ENCODE peak calls at places on chromosomes 16 and 17, in six cellular contexts. C is GM12878, G is GM23338, N is WTC11, O is HepG2, T is K562. R is an unnamed sample.

GRCh38 chr16:56669005-56669839 is at the start of gene MT1H:
- DNase-seq in G (peak; percentile 51), N (peak; percentile 57), O (no peak), C (no peak), T (no peak), R (no peak)

GRCh38 chr16:22191966-22192260 is 14.2 kb upstream of the EEF2K start:
- DNase-seq in O (peak; percentile 70), C (no peak), T (no peak), G (no peak), N (no peak), R (no peak)

GRCh38 chr16:87765473-87765775 is 362 bp downstream of the KLHDC4 start:
- DNase-seq in O (no peak), T (peak; percentile 50), N (no peak), C (no peak), G (peak; percentile 16), R (no peak)

GRCh38 chr16:67228905-67229304 is 2.0 kb downstream of the TMEM208 start:
- DNase-seq in N (no peak), G (no peak), C (no peak), O (no peak), T (no peak), R (no peak)

GRCh38 chr16:89385712-89386111 is 104.6 kb downstream of the ANKRD11 start:
- DNase-seq in G (no peak), O (no peak), C (no peak), N (no peak), T (no peak), R (no peak)

GRCh38 chr16:27366687-27367462 is 35.1 kb upstream of the IL21R start:
- DNase-seq in O (no peak), G (no peak), T (peak; percentile 15), C (no peak), N (no peak), R (no peak)

GRCh38 chr16:35687781-35688180 is 2228.4 kb downstream of the TP53TG3F start:
- DNase-seq in N (no peak), O (no peak), G (no peak), T (no peak), C (no peak), R (no peak)

GRCh38 chr17:50762177-50762576 is 5.1 kb downstream of the ANKRD40CL start:
- DNase-seq in N (no peak), T (no peak), G (no peak), C (no peak), O (no peak), R (no peak)

GRCh38 chr17:67223924-67224323 is 21.1 kb downstream of the HELZ start:
- DNase-seq in O (peak; percentile 18), T (peak; percentile 69), N (no peak), C (no peak), G (no peak), R (no peak)

GRCh38 chr16:19555938-19556778 is 655 bp downstream of the VPS35L start:
- DNase-seq in T (peak; percentile 72), O (no peak), N (peak; percentile 81), C (peak; percentile 13), G (peak; percentile 94), R (peak; percentile 87)

GRCh38 chr16:81445143-81445922 is 725 bp downstream of the CMIP start:
- DNase-seq in G (peak; percentile 73), O (no peak), T (peak; percentile 78), C (no peak), N (no peak), R (peak; percentile 61)

GRCh38 chr16:85615852-85616607 is 2.9 kb downstream of the GSE1 start:
- DNase-seq in O (peak; percentile 64), T (peak; percentile 81), C (peak; percentile 47), G (peak; percentile 93), N (peak; percentile 92), R (no peak)

GRCh38 chr17:5757306-5757907 is 173.1 kb upstream of the NLRP1 start:
- DNase-seq in O (peak; percentile 7), C (no peak), T (no peak), G (no peak), N (no peak), R (no peak)

GRCh38 chr17:80951121-80952090 is 40.2 kb upstream of the CHMP6 start:
- DNase-seq in T (no peak), G (no peak), O (no peak), C (no peak), N (peak; percentile 8), R (no peak)

GRCh38 chr16:27779719-27780161 is 229.8 kb downstream of the KATNIP start:
- DNase-seq in C (no peak), N (peak; percentile 82), O (peak; percentile 42), T (peak; percentile 72), G (peak; percentile 89), R (peak; percentile 41)

GRCh38 chr16:56277040-56277439 is 85.8 kb downstream of the GNAO1 start:
- DNase-seq in O (peak; percentile 16), T (no peak), G (peak; percentile 84), C (no peak), N (peak; percentile 76), R (peak; percentile 78)

GRCh38 chr17:46013502-46014165 is 14.6 kb downstream of the STH start:
- DNase-seq in C (no peak), G (no peak), T (no peak), O (peak; percentile 82), N (no peak), R (no peak)

GRCh38 chr17:1941241-1942065 is 83.7 kb downstream of the RTN4RL1 start:
- DNase-seq in G (no peak), O (no peak), T (no peak), N (no peak), C (no peak), R (no peak)

GRCh38 chr17:67365762-67366192 is 600 bp downstream of the PSMD12 start:
- DNase-seq in C (no peak), G (no peak), N (no peak), T (no peak), O (peak; percentile 61), R (no peak)

GRCh38 chr17:58969156-58969555 is 137.5 kb downstream of the TRIM37 start:
- DNase-seq in C (no peak), N (no peak), T (no peak), O (no peak), G (peak; percentile 9), R (no peak)

GRCh38 chr16:81451753-81452680 is 7.4 kb downstream of the CMIP start:
- DNase-seq in G (peak; percentile 43), O (peak; percentile 99), C (no peak), N (no peak), T (peak; percentile 72), R (no peak)

GRCh38 chr16:66961065-66961744 is at the start of gene CES3:
- DNase-seq in O (peak; percentile 85), C (no peak), G (peak; percentile 95), N (peak; percentile 91), T (peak; percentile 81), R (peak; percentile 79)

GRCh38 chr16:67215690-67216089 is 11.2 kb upstream of the TMEM208 start:
- DNase-seq in T (no peak), C (no peak), G (no peak), O (no peak), N (no peak), R (no peak)

GRCh38 chr16:85612191-85612800 is 826 bp upstream of the GSE1 start:
- DNase-seq in O (peak; percentile 91), G (no peak), T (peak; percentile 87), N (no peak), C (no peak), R (peak; percentile 75)

GRCh38 chr17:72662827-72663190 is 429.7 kb downstream of the SLC39A11 start:
- DNase-seq in O (no peak), C (no peak), N (no peak), G (no peak), T (no peak), R (no peak)

GRCh38 chr17:72659811-72660210 is 432.7 kb downstream of the SLC39A11 start:
- DNase-seq in G (no peak), N (no peak), T (no peak), C (no peak), O (no peak), R (no peak)

GRCh38 chr17:72660274-72661092 is 432.0 kb downstream of the SLC39A11 start:
- DNase-seq in C (no peak), T (no peak), N (no peak), G (no peak), O (no peak), R (no peak)

GRCh38 chr17:72661945-72662826 is 430.3 kb downstream of the SLC39A11 start:
- DNase-seq in O (peak; percentile 62), T (no peak), G (no peak), C (no peak), N (no peak), R (no peak)

GRCh38 chr17:72661093-72661944 is 431.2 kb downstream of the SLC39A11 start:
- DNase-seq in C (no peak), G (no peak), N (no peak), O (peak; percentile 98), T (no peak), R (no peak)
- TF ChIP-seq CREB1 in C (no peak), G (no peak), N (no peak), O (peak; percentile 64), T (no peak), R (no peak)

GRCh38 chr17:21358185-21358584 is 18.0 kb upstream of the KCNJ12 start:
- DNase-seq in C (no peak), O (no peak), N (no peak), T (no peak), G (no peak), R (no peak)
- TF ChIP-seq CREB1 in C (no peak), O (no peak), N (no peak), T (no peak), G (no peak), R (no peak)

DNA sequence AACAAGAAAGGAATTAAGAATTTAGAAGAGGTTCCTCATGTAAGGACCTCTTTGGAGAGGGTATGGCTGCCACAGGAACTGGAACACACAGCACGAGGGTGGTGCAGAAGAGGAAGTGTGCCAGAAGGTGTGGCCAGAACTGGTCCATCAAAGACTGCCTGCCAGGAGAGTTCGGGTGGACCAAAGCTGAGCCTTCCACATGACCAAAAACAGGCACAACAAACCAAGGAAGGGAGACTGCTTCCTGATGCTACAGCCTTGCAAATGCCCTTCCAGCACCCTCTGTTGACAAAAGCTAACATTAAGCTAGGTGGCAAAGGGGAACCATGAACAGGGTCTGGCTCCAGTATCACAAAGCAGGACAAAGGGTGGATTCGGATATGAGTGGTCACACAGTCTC is 125.8 kb upstream of the TMEM97 start:
- DNase-seq in N (no peak), G (no peak), O (no peak), T (no peak), C (no peak), R (no peak)
- TF ChIP-seq CREB1 in N (no peak), G (no peak), O (no peak), T (no peak), C (no peak), R (no peak)

GRCh38 chr16:61128545-61129323 is 907.5 kb downstream of the CDH8 start:
- DNase-seq in T (no peak), O (no peak), N (no peak), G (peak; percentile 61), C (no peak), R (no peak)

GRCh38 chr16:61131447-61131846 is 904.8 kb downstream of the CDH8 start:
- DNase-seq in O (no peak), N (no peak), C (no peak), T (no peak), G (peak; percentile 8), R (no peak)
- TF ChIP-seq CREB1 in O (no peak), N (no peak), C (no peak), T (no peak), G (no peak), R (no peak)

GRCh38 chr17:30831257-30831656 is 509 bp upstream of the ATAD5 start:
- DNase-seq in C (no peak), G (peak; percentile 63), T (peak; percentile 66), O (no peak), N (no peak), R (no peak)
- TF ChIP-seq CREB1 in C (no peak), G (no peak), T (no peak), O (no peak), N (no peak), R (no peak)

R was measured in H1.